ENCODE peak calls at places on chromosomes 12 and 14, in four cellular contexts. One of them, this sample, is unnamed.

GRCh38 chr14:89489796-89490506 is 72.9 kb upstream of the FOXN3 start:
- DNase-seq in sigmoid colon: no peak
- DNase-seq in PC-3: no peak
- DNase-seq in DND-41: no peak
- DNase-seq in this sample: no peak

GRCh38 chr14:71139058-71139946 is 232.0 kb downstream of the PCNX1 start:
- DNase-seq in DND-41: peak; percentile 65
- DNase-seq in sigmoid colon: no peak
- DNase-seq in PC-3: peak; percentile 80
- DNase-seq in this sample: peak; percentile 46

GRCh38 chr14:69651653-69652052 is 40.3 kb downstream of the SUSD6 start:
- DNase-seq in PC-3: no peak
- DNase-seq in sigmoid colon: no peak
- DNase-seq in DND-41: no peak
- DNase-seq in this sample: no peak

GRCh38 chr14:68986926-68987652 is 8.0 kb upstream of the ACTN1 start:
- DNase-seq in sigmoid colon: no peak
- DNase-seq in DND-41: no peak
- DNase-seq in PC-3: no peak
- DNase-seq in this sample: no peak

GRCh38 chr14:49306152-49306751 is 279.9 kb downstream of the RPS29 start:
- DNase-seq in sigmoid colon: no peak
- DNase-seq in DND-41: no peak
- DNase-seq in PC-3: peak; percentile 70
- DNase-seq in this sample: no peak

GRCh38 chr14:61151276-61151675 is 129.9 kb downstream of the TMEM30B start:
- DNase-seq in DND-41: no peak
- DNase-seq in sigmoid colon: no peak
- DNase-seq in PC-3: no peak
- DNase-seq in this sample: no peak

GRCh38 chr14:100658514-100658886 is 68.2 kb upstream of the DLK1 start:
- DNase-seq in PC-3: no peak
- DNase-seq in sigmoid colon: no peak
- DNase-seq in DND-41: peak; percentile 32
- DNase-seq in this sample: no peak

GRCh38 chr12:57097554-57097835 is 8.6 kb downstream of the NAB2 start:
- DNase-seq in PC-3: no peak
- DNase-seq in DND-41: no peak
- DNase-seq in sigmoid colon: no peak
- DNase-seq in this sample: no peak

GRCh38 chr14:61569783-61570182 is 125.5 kb upstream of the HIF1A start:
- DNase-seq in sigmoid colon: peak; percentile 76
- DNase-seq in PC-3: peak; percentile 95
- DNase-seq in DND-41: peak; percentile 66
- DNase-seq in this sample: peak; percentile 56

GRCh38 chr14:25381498-25381897 is 331.6 kb upstream of the STXBP6 start:
- DNase-seq in PC-3: peak; percentile 4
- DNase-seq in DND-41: no peak
- DNase-seq in sigmoid colon: no peak
- DNase-seq in this sample: no peak

GRCh38 chr12:109736552-109737108 is 23.0 kb downstream of the FAM222A start:
- DNase-seq in PC-3: no peak
- DNase-seq in sigmoid colon: peak; percentile 57
- DNase-seq in DND-41: peak; percentile 42
- DNase-seq in this sample: no peak

GRCh38 chr14:75636100-75636692 is 24.5 kb downstream of the ERG28 start:
- DNase-seq in DND-41: no peak
- DNase-seq in PC-3: no peak
- DNase-seq in sigmoid colon: no peak
- DNase-seq in this sample: no peak

GRCh38 chr12:118328486-118329340 is 44.0 kb downstream of the TAOK3 start:
- DNase-seq in PC-3: no peak
- DNase-seq in sigmoid colon: no peak
- DNase-seq in DND-41: no peak
- DNase-seq in this sample: no peak

GRCh38 chr12:132154941-132155770 is 10.9 kb downstream of the NOC4L start:
- DNase-seq in DND-41: peak; percentile 37
- DNase-seq in PC-3: no peak
- DNase-seq in sigmoid colon: no peak
- DNase-seq in this sample: no peak

GRCh38 chr14:85625925-85626585 is 96.1 kb downstream of the FLRT2 start:
- DNase-seq in sigmoid colon: no peak
- DNase-seq in PC-3: no peak
- DNase-seq in DND-41: no peak
- DNase-seq in this sample: no peak

GRCh38 chr14:104882325-104882973 is 17.4 kb downstream of the CEP170B start:
- DNase-seq in PC-3: peak; percentile 82
- DNase-seq in sigmoid colon: no peak
- DNase-seq in DND-41: peak; percentile 41
- DNase-seq in this sample: no peak

GRCh38 chr12:121830134-121830533 is 26.3 kb downstream of the SETD1B start:
- DNase-seq in DND-41: no peak
- DNase-seq in sigmoid colon: no peak
- DNase-seq in PC-3: no peak
- DNase-seq in this sample: no peak

GRCh38 chr14:58656671-58657411 is 19.1 kb downstream of the DACT1 start:
- DNase-seq in sigmoid colon: no peak
- DNase-seq in DND-41: no peak
- DNase-seq in PC-3: no peak
- DNase-seq in this sample: no peak

GRCh38 chr12:3300833-3301401 is 190.1 kb upstream of the PRMT8 start:
- DNase-seq in DND-41: no peak
- DNase-seq in sigmoid colon: no peak
- DNase-seq in PC-3: no peak
- DNase-seq in this sample: no peak

GRCh38 chr14:71103662-71104484 is 196.6 kb downstream of the PCNX1 start:
- DNase-seq in DND-41: peak; percentile 22
- DNase-seq in sigmoid colon: no peak
- DNase-seq in PC-3: peak; percentile 78
- DNase-seq in this sample: peak; percentile 47

GRCh38 chr12:132201391-132202120 is 57.3 kb downstream of the NOC4L start:
- DNase-seq in sigmoid colon: no peak
- DNase-seq in PC-3: no peak
- DNase-seq in DND-41: no peak
- DNase-seq in this sample: no peak

GRCh38 chr14:95774265-95775160 is 60.6 kb upstream of the TCL1A start:
- DNase-seq in DND-41: peak; percentile 61
- DNase-seq in sigmoid colon: no peak
- DNase-seq in PC-3: peak; percentile 71
- DNase-seq in this sample: peak; percentile 4

GRCh38 chr12:5665615-5666014 is 233.7 kb downstream of the NTF3 start:
- DNase-seq in DND-41: no peak
- DNase-seq in sigmoid colon: no peak
- DNase-seq in PC-3: no peak
- DNase-seq in this sample: no peak

GRCh38 chr14:102913341-102914211 is 8.9 kb upstream of the AMN start:
- DNase-seq in sigmoid colon: peak; percentile 54
- DNase-seq in PC-3: no peak
- DNase-seq in DND-41: no peak
- DNase-seq in this sample: no peak

GRCh38 chr12:64679487-64679983 is 69.2 kb downstream of the RASSF3 start:
- DNase-seq in DND-41: no peak
- DNase-seq in sigmoid colon: peak; percentile 90
- DNase-seq in PC-3: peak; percentile 90
- DNase-seq in this sample: peak; percentile 82

GRCh38 chr14:24398298-24398942 is 383 bp upstream of the NYNRIN start:
- DNase-seq in PC-3: no peak
- DNase-seq in DND-41: no peak
- DNase-seq in sigmoid colon: peak; percentile 71
- DNase-seq in this sample: no peak

GRCh38 chr12:21607701-21608100 is 3.1 kb upstream of the GYS2 start:
- DNase-seq in DND-41: no peak
- DNase-seq in sigmoid colon: no peak
- DNase-seq in PC-3: peak; percentile 25
- DNase-seq in this sample: peak; percentile 14

GRCh38 chr12:59459966-59460365 is 135.9 kb upstream of the SLC16A7 start:
- DNase-seq in sigmoid colon: no peak
- DNase-seq in PC-3: peak; percentile 30
- DNase-seq in DND-41: no peak
- DNase-seq in this sample: no peak

GRCh38 chr12:54024581-54024980 is 3.7 kb upstream of the HOXC6 start:
- DNase-seq in DND-41: no peak
- DNase-seq in PC-3: no peak
- DNase-seq in sigmoid colon: no peak
- DNase-seq in this sample: no peak

GRCh38 chr12:54026640-54027441 is 1.4 kb upstream of the HOXC6 start:
- DNase-seq in DND-41: no peak
- DNase-seq in sigmoid colon: no peak
- DNase-seq in PC-3: no peak
- DNase-seq in this sample: no peak

GRCh38 chr12:54027442-54027786 is 826 bp upstream of the HOXC6 start:
- DNase-seq in sigmoid colon: no peak
- DNase-seq in DND-41: no peak
- DNase-seq in PC-3: no peak
- DNase-seq in this sample: no peak

GRCh38 chr12:54024127-54024526 is 4.1 kb upstream of the HOXC6 start:
- DNase-seq in PC-3: no peak
- DNase-seq in sigmoid colon: no peak
- DNase-seq in DND-41: no peak
- DNase-seq in this sample: no peak

DNA sequence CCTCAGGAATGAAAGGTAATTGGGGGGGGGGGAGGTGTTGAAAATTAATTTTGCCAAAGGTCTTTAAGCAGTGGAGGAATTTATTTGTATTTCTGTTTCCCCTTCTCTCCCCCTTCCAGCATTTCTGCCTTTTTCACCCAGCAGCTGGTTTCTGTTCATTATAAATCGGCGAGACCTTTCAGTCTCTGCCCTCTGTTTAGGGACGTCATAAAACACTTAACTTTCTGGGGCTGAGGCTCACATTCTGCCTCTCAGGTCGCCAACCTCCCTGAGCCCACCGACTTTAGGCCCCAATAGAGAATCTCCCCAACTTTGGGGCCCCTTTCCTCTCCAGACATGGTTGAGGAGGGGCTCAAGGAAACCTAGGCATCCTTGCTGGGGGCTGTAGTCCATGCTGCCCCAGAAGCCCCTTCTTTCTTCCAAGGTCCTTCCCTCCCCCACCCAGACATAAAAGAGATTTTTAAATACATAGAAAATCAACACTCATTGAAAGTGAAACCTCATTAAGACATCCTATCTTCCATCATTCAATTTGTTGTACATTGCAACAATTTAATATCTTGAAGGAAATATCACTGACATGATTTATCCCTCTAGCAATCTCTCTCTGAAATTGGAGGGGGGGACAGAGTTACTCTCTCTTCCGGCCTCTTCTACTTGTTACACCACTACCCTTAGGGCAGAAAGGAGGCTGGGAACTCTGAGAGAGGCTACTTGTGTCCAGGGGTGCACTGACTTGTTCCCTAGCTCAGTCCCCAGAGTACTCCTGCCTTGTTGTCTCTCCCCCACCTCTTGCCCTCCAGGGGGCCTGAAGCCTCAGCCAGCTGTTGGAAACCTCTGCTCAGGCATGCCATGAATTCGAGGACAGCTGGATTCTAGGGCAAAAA is 2.5 kb upstream of the HOXC6 start:
- DNase-seq in PC-3: no peak
- DNase-seq in sigmoid colon: no peak
- DNase-seq in DND-41: no peak
- DNase-seq in this sample: no peak
- H3K27ac ChIP-seq in PC-3: no peak overlapping the region
- H3K27ac ChIP-seq in sigmoid colon: no peak overlapping the region
- H3K27ac ChIP-seq in DND-41: no peak overlapping the region
- H3K27ac ChIP-seq in this sample: no peak overlapping the region

DNA sequence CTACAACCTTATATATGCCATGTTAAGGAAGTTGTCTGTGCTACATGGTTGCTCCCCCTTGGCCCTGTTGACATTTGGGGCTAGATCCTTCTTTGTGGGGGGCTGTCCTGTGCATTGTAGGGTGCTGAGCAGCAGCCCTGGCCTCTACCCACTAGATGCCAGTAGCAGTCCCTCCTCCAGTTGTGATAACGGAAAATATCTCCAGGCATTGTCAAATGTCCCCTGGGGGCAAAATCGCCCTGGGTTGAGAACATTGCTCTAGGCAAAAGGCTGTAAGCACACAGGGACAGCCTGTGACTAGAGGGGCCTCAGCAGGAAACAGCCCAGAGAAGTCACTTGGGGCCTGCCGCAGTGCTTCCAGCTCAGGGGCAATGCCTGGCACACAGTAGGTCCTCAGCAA is 1100.3 kb downstream of the BCL11B start:
- DNase-seq in sigmoid colon: no peak
- DNase-seq in PC-3: no peak
- DNase-seq in DND-41: peak; percentile 73
- DNase-seq in this sample: no peak
- H3K27ac ChIP-seq in sigmoid colon: no peak overlapping the region
- H3K27ac ChIP-seq in PC-3: no peak overlapping the region
- H3K27ac ChIP-seq in DND-41: peak overlapping the region; percentile 95
- H3K27ac ChIP-seq in this sample: peak overlapping the region; percentile 81

DNA sequence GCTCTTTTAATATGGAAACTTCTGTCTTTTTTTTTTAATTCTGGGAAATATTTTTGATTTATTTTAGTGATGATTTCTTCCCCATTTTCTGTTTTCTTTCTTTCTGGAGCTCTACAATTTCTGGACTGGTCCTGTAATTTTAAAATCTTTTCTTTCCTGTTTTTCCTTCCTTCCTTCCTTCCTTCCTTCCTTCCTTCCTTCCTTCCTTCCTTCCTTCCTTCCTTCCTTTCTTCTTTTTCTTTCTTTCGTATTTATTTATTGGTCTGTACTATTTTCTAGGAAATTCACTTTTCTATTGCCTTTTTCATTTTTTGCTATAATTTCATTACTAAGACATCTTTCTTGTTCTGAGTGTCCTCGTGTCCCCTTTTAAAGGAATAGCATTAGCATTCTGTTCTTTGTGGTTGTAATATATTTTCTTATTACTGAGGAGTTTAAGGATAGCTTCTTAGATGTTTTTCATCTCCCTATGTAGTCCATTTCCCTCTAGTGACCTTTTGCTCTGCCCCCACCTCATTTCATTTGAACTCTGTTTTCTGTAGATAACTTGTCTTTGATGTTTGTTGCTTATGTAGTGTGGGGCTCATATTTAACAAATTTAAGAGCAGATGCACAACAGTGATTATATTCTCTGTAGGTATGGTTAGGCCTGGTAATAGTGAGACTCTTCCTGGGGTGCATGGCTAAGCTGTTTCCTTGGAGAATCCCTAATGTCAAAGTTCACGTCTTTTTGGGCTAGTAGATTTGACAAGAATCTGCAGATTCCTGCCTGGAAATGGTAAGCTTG is 38.0 kb downstream of the TBC1D15 start:
- DNase-seq in DND-41: no peak
- DNase-seq in PC-3: no peak
- DNase-seq in sigmoid colon: no peak
- DNase-seq in this sample: no peak
- H3K27ac ChIP-seq in DND-41: no peak overlapping the region
- H3K27ac ChIP-seq in PC-3: no peak overlapping the region
- H3K27ac ChIP-seq in sigmoid colon: no peak overlapping the region
- H3K27ac ChIP-seq in this sample: no peak overlapping the region

GRCh38 chr12:143964-144649 is 69.8 kb downstream of the SLC6A12 start:
- DNase-seq in sigmoid colon: no peak
- DNase-seq in PC-3: peak; percentile 18
- DNase-seq in DND-41: no peak
- DNase-seq in this sample: no peak
- H3K27ac ChIP-seq in sigmoid colon: no peak overlapping the region
- H3K27ac ChIP-seq in PC-3: no peak overlapping the region
- H3K27ac ChIP-seq in DND-41: no peak overlapping the region
- H3K27ac ChIP-seq in this sample: no peak overlapping the region